ENCODE peak calls at places on chromosome 9, in five cellular contexts. Y is left ventricle myocardium inferior, H is adrenal gland, J is psoas muscle, E is PC-9. R is an unnamed sample.

GRCh38 chr9:112531666-112532282 is 45.1 kb downstream of the KIAA1958 start:
- DNase-seq in H (no peak), J (no peak), Y (no peak), E (no peak), R (no peak)

GRCh38 chr9:93129286-93129685 is 4.8 kb downstream of the NINJ1 start:
- DNase-seq in Y (peak; percentile 54), H (peak; percentile 74), J (no peak), E (no peak), R (no peak)

GRCh38 chr9:136711751-136712689 is at the start of gene DIPK1B:
- DNase-seq in E (no peak), J (no peak), Y (no peak), H (no peak), R (no peak)

GRCh38 chr9:80467632-80468031 is 895.9 kb downstream of the TLE4 start:
- DNase-seq in J (no peak), H (no peak), E (no peak), Y (no peak), R (peak; percentile 19)

GRCh38 chr9:35923927-35924763 is 14.9 kb downstream of the SPAAR start:
- DNase-seq in J (no peak), Y (no peak), E (peak; percentile 49), H (peak; percentile 66), R (no peak)

GRCh38 chr9:17065062-17065461 is 69.8 kb upstream of the CNTLN start:
- DNase-seq in J (no peak), E (no peak), H (no peak), Y (no peak), R (no peak)

GRCh38 chr9:38641985-38642864 is 21.8 kb upstream of the ANKRD18A start:
- DNase-seq in H (no peak), J (no peak), Y (no peak), E (peak; percentile 22), R (no peak)

GRCh38 chr9:84266087-84266561 is 74.4 kb downstream of the SLC28A3 start:
- DNase-seq in E (peak; percentile 6), H (no peak), J (no peak), Y (no peak), R (no peak)

GRCh38 chr9:102047549-102047948 is 309.1 kb upstream of the GRIN3A start:
- DNase-seq in E (no peak), H (no peak), Y (no peak), J (no peak), R (no peak)

GRCh38 chr9:546797-547223 is 294.7 kb upstream of the DMRT1 start:
- DNase-seq in E (no peak), H (peak; percentile 24), J (no peak), Y (no peak), R (peak; percentile 31)

GRCh38 chr9:81841326-81841725 is 86.9 kb upstream of the SPATA31D4 start:
- DNase-seq in J (no peak), Y (no peak), H (no peak), E (no peak), R (no peak)

GRCh38 chr9:93072383-93072795 is 13.9 kb downstream of the SUSD3 start:
- DNase-seq in E (no peak), H (peak; percentile 82), J (no peak), Y (peak; percentile 44), R (no peak)

GRCh38 chr9:107486674-107487520 is 2.7 kb downstream of the KLF4 start:
- DNase-seq in H (peak; percentile 32), E (peak; percentile 31), Y (peak; percentile 28), J (peak; percentile 58), R (peak; percentile 14)

GRCh38 chr9:35935755-35936509 is 22.0 kb downstream of the OR2S2 start:
- DNase-seq in Y (no peak), H (no peak), J (no peak), E (no peak), R (no peak)

GRCh38 chr9:113997610-113998009 is 80.5 kb downstream of the AMBP start:
- DNase-seq in J (no peak), H (no peak), Y (no peak), E (no peak), R (no peak)

GRCh38 chr9:15357050-15357653 is 50.1 kb upstream of the TTC39B start:
- DNase-seq in E (no peak), J (no peak), H (no peak), Y (no peak), R (no peak)

DNA sequence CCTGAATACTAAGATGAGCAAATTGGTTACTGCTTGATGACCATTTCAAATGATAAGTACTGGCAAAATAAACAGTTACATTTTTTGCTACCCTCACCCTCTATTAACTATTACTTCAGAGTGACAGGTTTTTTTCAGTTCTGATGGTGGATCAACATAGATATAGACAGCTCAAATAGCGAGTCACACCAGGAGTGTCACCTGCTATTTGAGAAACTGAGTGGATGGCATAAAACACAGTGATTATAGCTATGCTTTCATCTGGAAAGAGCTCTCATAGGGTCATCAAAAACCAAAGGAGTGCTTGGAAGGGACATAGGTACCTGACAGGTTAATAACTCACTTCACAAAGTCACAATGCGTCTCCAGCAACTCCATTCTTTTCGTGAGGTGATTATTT is 244.5 kb upstream of the C9orf72 start:
- DNase-seq in Y (no peak), H (no peak), J (no peak), E (no peak), R (no peak)
- H3K27ac ChIP-seq in Y (no peak overlapping the region), H (no peak overlapping the region), J (no peak overlapping the region), E (no peak overlapping the region), R (no peak overlapping the region)

GRCh38 chr9:133045132-133045531 is 14.3 kb downstream of the GTF3C5 start:
- DNase-seq in J (no peak), E (no peak), H (no peak), Y (no peak), R (no peak)

GRCh38 chr9:133048595-133048994 is 13.2 kb upstream of the CEL start:
- DNase-seq in J (no peak), Y (no peak), H (no peak), E (peak; percentile 34), R (no peak)

GRCh38 chr9:133049043-133049442 is 12.7 kb upstream of the CEL start:
- DNase-seq in J (no peak), H (no peak), E (no peak), Y (no peak), R (no peak)

GRCh38 chr9:133046196-133046899 is 15.4 kb upstream of the CEL start:
- DNase-seq in J (no peak), Y (no peak), H (no peak), E (no peak), R (no peak)

DNA sequence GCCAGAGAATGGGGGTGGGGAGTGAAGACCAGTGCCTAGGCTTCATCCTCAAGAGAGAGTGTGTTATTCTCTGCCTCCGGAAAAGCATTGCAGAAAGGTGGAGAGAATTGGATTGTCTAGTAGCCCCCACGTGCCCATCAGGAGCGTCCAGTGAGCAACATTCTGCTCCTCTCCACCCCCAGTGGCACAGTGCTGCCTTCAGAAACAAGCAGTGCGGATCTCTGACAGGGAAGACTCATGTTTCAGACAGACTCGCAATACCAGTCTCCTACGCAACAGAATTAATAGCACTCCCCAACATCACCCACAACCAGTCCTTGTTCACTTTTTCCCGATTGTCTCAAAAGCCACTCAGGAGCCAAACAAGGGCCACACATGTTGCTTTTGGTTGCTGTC is 14.9 kb upstream of the CEL start:
- DNase-seq in E (no peak), Y (no peak), H (no peak), J (no peak), R (no peak)
- H3K36me3 ChIP-seq in E (peaks cover 5% of the 10 kb centered on the region), Y (peaks cover 100% of the 10 kb centered on the region), H (no peaks in the 10 kb centered on the region), J (no peaks in the 10 kb centered on the region), R (peaks cover 8% of the 10 kb centered on the region)

GRCh38 chr9:88534456-88535225 is at the start of gene NXNL2:
- DNase-seq in Y (peak; percentile 69), J (peak; percentile 64), E (peak; percentile 90), H (peak; percentile 68), R (peak; percentile 59)

GRCh38 chr9:88532320-88532719 is 2.7 kb upstream of the NXNL2 start:
- DNase-seq in Y (peak; percentile 26), E (peak; percentile 50), J (peak; percentile 57), H (peak; percentile 34), R (peak; percentile 19)

GRCh38 chr9:88535226-88535931 is 401 bp downstream of the NXNL2 start:
- DNase-seq in Y (no peak), E (no peak), J (no peak), H (no peak), R (peak; percentile 17)

GRCh38 chr9:88535932-88536324 is 950 bp downstream of the NXNL2 start:
- DNase-seq in H (peak; percentile 34), Y (no peak), E (no peak), J (no peak), R (peak; percentile 17)

GRCh38 chr9:88533951-88534455 is 975 bp upstream of the NXNL2 start:
- DNase-seq in Y (peak; percentile 35), J (no peak), H (peak; percentile 26), E (peak; percentile 72), R (peak; percentile 19)
- TF ChIP-seq CTCF in Y (no peak), J (no peak), H (no peak), E (no peak), R (no peak)

GRCh38 chr9:127545196-127546124 is 66.6 kb upstream of the STXBP1 start:
- DNase-seq in E (peak; percentile 97), H (peak; percentile 71), Y (no peak), J (peak; percentile 63), R (peak; percentile 16)

GRCh38 chr9:127546125-127546832 is 65.8 kb upstream of the STXBP1 start:
- DNase-seq in J (no peak), H (no peak), E (peak; percentile 65), Y (no peak), R (no peak)

GRCh38 chr9:127543221-127543620 is 68.9 kb upstream of the STXBP1 start:
- DNase-seq in H (no peak), Y (no peak), E (no peak), J (peak; percentile 72), R (no peak)

GRCh38 chr9:127541865-127542264 is 70.2 kb upstream of the STXBP1 start:
- DNase-seq in H (no peak), J (peak; percentile 85), E (no peak), Y (peak; percentile 45), R (no peak)

DNA sequence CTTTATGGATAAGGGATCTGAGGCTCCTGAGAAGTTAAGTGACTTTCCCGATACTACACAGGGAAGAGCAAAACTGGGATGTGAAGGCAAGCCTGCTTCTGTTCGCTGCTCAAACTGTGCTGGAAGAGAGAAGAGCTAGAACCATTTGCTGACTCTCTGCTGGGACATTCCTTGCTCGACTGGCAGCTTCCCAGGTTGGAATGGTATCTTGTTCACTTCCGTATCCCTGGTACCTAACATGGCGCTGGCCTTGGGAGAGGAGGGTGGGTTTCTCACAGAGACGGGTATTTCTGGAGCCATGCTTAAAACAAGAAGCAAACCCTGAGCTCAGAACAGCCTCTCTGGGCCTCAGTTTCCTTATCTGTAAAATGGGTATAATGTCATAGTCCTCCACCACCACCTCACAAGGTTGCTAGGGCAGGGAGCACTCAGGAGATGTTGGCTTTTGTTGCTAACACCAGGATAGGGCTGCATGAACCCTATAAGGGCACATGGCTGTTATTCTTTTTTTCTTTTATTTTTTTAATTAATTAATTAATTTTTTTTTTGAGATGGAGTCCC is 68.0 kb upstream of the STXBP1 start:
- DNase-seq in E (no peak), J (no peak), H (no peak), Y (no peak), R (peak; percentile 3)
- H3K27ac ChIP-seq in E (no peak overlapping the region), J (no peak overlapping the region), H (no peak overlapping the region), Y (peak overlapping the region; percentile 52), R (no peak overlapping the region)

GRCh38 chr9:98081477-98082219 is 25.1 kb downstream of the NANS start:
- DNase-seq in H (peak; percentile 32), E (peak; percentile 79), Y (no peak), J (no peak), R (no peak)
- H3K36me3 ChIP-seq in H (no peaks in the 10 kb centered on the region), E (peaks cover 18% of the 10 kb centered on the region), Y (peaks cover 74% of the 10 kb centered on the region), J (peaks cover 4% of the 10 kb centered on the region), R (no peaks in the 10 kb centered on the region)

GRCh38 chr9:131678499-131679111 is 61.3 kb downstream of the RAPGEF1 start:
- DNase-seq in J (peak; percentile 88), Y (peak; percentile 69), H (peak; percentile 80), E (peak; percentile 79), R (peak; percentile 66)
- TF ChIP-seq CTCF in J (no peak), Y (no peak), H (no peak), E (no peak), R (no peak)

GRCh38 chr9:2093920-2094597 is 78.9 kb downstream of the SMARCA2 start:
- DNase-seq in J (no peak), E (no peak), H (peak; percentile 35), Y (no peak), R (no peak)
- H3K27ac ChIP-seq in J (no peak overlapping the region), E (no peak overlapping the region), H (no peak overlapping the region), Y (no peak overlapping the region), R (no peak overlapping the region)

R was measured in heart right ventricle.